ENCODE peak calls at places on chromosomes 3 and 15, in four cellular contexts. B is GM23248, V is fibroblast of lung, R is keratinocyte. S is an unnamed sample.

GRCh38 chr15:36585774-36586173 is 6.3 kb downstream of the CDIN1 start:
- DNase-seq in B (no peak), V (no peak), R (peak; percentile 49), S (no peak)

GRCh38 chr3:175057406-175057805 is 198.3 kb downstream of the NAALADL2 start:
- DNase-seq in B (no peak), V (no peak), R (no peak), S (peak; percentile 14)

GRCh38 chr3:150449169-150449721 is 41.1 kb downstream of the TSC22D2 start:
- DNase-seq in B (peak; percentile 79), V (peak; percentile 91), R (no peak), S (no peak)

GRCh38 chr3:184332370-184333090 is 4.9 kb upstream of the FAM131A start:
- DNase-seq in B (peak; percentile 95), V (peak; percentile 96), R (peak; percentile 70), S (no peak)

GRCh38 chr15:61444585-61444984 is 215.5 kb upstream of the RORA start:
- DNase-seq in B (no peak), V (no peak), R (no peak), S (no peak)

GRCh38 chr3:73622135-73622534 is 2.6 kb downstream of the PDZRN3 start:
- DNase-seq in B (peak; percentile 65), V (no peak), R (no peak), S (no peak)

GRCh38 chr3:36494461-36495109 is 114.3 kb downstream of the STAC start:
- DNase-seq in B (peak; percentile 91), V (peak; percentile 77), R (no peak), S (no peak)

GRCh38 chr15:41494190-41494921 is 682 bp downstream of the ITPKA start:
- DNase-seq in B (peak; percentile 38), V (no peak), R (no peak), S (no peak)

GRCh38 chr3:196141866-196142673 is 60.2 kb upstream of the TFRC start:
- DNase-seq in B (no peak), V (no peak), R (no peak), S (no peak)

GRCh38 chr3:193641376-193641775 is 48.4 kb downstream of the OPA1 start:
- DNase-seq in B (peak; percentile 49), V (no peak), R (no peak), S (no peak)

GRCh38 chr3:128076783-128077624 is 24.8 kb downstream of the SEC61A1 start:
- DNase-seq in B (peak; percentile 63), V (no peak), R (no peak), S (no peak)

GRCh38 chr15:90934949-90935751 is at the start of gene UNC45A:
- DNase-seq in B (peak; percentile 93), V (peak; percentile 81), R (peak; percentile 75), S (no peak)

GRCh38 chr15:46452297-46452820 is 817.5 kb downstream of the SQOR start:
- DNase-seq in B (no peak), V (no peak), R (no peak), S (no peak)

GRCh38 chr15:90686435-90687218 is 30.5 kb upstream of the BLM start:
- DNase-seq in B (no peak), V (no peak), R (no peak), S (no peak)

GRCh38 chr15:64938192-64938591 is 26.5 kb downstream of the ANKDD1A start:
- DNase-seq in B (no peak), V (peak; percentile 70), R (no peak), S (no peak)

GRCh38 chr15:88535100-88535499 is 11.4 kb downstream of the DET1 start:
- DNase-seq in B (peak; percentile 47), V (no peak), R (no peak), S (no peak)

GRCh38 chr15:84788500-84788899 is 28.7 kb upstream of the ALPK3 start:
- DNase-seq in B (no peak), V (no peak), R (no peak), S (no peak)

GRCh38 chr15:101128191-101128590 is 123.7 kb downstream of the CHSY1 start:
- DNase-seq in B (peak; percentile 91), V (peak; percentile 98), R (peak; percentile 32), S (peak; percentile 95)

GRCh38 chr3:102098130-102098885 is 249.0 kb downstream of the NFKBIZ start:
- DNase-seq in B (no peak), V (no peak), R (no peak), S (no peak)

GRCh38 chr15:60720493-60721231 is 241.7 kb upstream of the ICE2 start:
- DNase-seq in B (no peak), V (no peak), R (no peak), S (no peak)

GRCh38 chr3:56787784-56788256 is 13.9 kb downstream of the ARHGEF3 start:
- DNase-seq in B (no peak), V (no peak), R (no peak), S (no peak)

GRCh38 chr3:129620828-129621605 is 14.5 kb upstream of the PLXND1 start:
- DNase-seq in B (no peak), V (no peak), R (no peak), S (no peak)

GRCh38 chr15:20351448-20351961 is 190.1 kb downstream of the GOLGA6L6 start:
- DNase-seq in B (no peak), V (no peak), R (no peak), S (no peak)

GRCh38 chr15:79376383-79376782 is 55.8 kb upstream of the MINAR1 start:
- DNase-seq in B (no peak), V (no peak), R (no peak), S (no peak)

GRCh38 chr15:79373068-79373467 is 59.1 kb upstream of the MINAR1 start:
- DNase-seq in B (no peak), V (peak; percentile 93), R (no peak), S (no peak)

GRCh38 chr15:79371581-79371980 is 60.6 kb upstream of the MINAR1 start:
- DNase-seq in B (no peak), V (no peak), R (no peak), S (no peak)

GRCh38 chr15:79372428-79372827 is 59.7 kb upstream of the MINAR1 start:
- DNase-seq in B (no peak), V (peak; percentile 69), R (no peak), S (no peak)

DNA sequence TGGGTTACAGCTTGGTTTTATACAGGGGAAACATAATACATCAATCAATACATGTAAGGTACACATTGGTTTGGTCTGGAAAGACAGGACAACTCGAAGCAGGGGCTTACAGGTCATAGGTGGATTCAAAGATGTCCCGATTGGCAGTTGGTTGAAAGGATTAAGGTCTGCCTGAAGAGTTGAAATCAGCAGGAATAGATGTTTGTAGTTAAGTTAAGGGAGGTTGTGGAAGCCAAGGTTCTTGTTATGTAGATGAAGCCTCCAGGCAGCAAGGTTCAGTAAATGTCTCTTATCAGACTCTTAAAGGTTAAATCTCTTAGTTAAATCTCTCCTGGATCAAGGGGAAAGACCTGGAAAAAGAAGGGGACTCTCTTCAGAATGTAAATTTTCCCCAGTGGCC is 58.4 kb upstream of the MINAR1 start:
- DNase-seq in B (no peak), V (no peak), R (no peak), S (no peak)
- TF ChIP-seq EZH2 in B (no peak), V (no peak), R (no peak), S (no peak)

GRCh38 chr3:154170300-154170699 is 49.1 kb downstream of the ARHGEF26 start:
- DNase-seq in B (no peak), V (no peak), R (no peak), S (no peak)

GRCh38 chr3:154161806-154162205 is 40.6 kb downstream of the ARHGEF26 start:
- DNase-seq in B (peak; percentile 1), V (peak; percentile 66), R (no peak), S (no peak)

GRCh38 chr3:154168998-154169880 is 48.0 kb downstream of the ARHGEF26 start:
- DNase-seq in B (no peak), V (no peak), R (no peak), S (no peak)

DNA sequence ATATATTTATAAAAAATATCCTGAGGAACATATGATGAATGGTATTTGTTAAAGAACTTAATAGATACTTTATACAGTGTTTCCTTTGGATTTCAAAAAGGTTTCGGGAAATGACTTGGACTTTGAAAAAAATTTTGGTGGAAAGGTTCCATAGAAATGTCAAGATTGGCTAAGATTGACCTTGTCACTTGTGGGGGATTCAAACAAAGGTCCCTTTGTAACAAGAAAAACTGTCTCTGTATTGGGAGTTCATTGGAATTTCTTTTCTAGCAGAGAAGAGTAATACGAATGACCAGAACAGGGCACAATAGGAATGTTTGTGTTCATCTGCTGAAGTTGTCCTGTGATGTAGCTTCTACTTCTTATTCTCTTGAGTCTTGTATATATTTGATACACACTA is 43.2 kb downstream of the ARHGEF26 start:
- DNase-seq in B (no peak), V (no peak), R (no peak), S (no peak)
- TF ChIP-seq EZH2 in B (no peak), V (no peak), R (no peak), S (no peak)

GRCh38 chr15:48592221-48592731 is 53.2 kb downstream of the FBN1 start:
- DNase-seq in B (peak; percentile 96), V (peak; percentile 100), R (no peak), S (no peak)

GRCh38 chr15:48590704-48591103 is 54.8 kb downstream of the FBN1 start:
- DNase-seq in B (no peak), V (no peak), R (no peak), S (no peak)

GRCh38 chr15:48595988-48596387 is 49.5 kb downstream of the FBN1 start:
- DNase-seq in B (no peak), V (no peak), R (no peak), S (no peak)

GRCh38 chr15:48596415-48596814 is 49.1 kb downstream of the FBN1 start:
- DNase-seq in B (peak; percentile 37), V (no peak), R (no peak), S (no peak)

GRCh38 chr15:48592929-48593328 is 52.6 kb downstream of the FBN1 start:
- DNase-seq in B (peak; percentile 41), V (peak; percentile 65), R (no peak), S (no peak)
- TF ChIP-seq EZH2 in B (no peak), V (no peak), R (no peak), S (no peak)

GRCh38 chr3:32820971-32821685 is 3.3 kb downstream of the TRIM71 start:
- DNase-seq in B (no peak), V (no peak), R (no peak), S (no peak)
- TF ChIP-seq EZH2 in B (no peak), V (no peak), R (no peak), S (no peak)

DNA sequence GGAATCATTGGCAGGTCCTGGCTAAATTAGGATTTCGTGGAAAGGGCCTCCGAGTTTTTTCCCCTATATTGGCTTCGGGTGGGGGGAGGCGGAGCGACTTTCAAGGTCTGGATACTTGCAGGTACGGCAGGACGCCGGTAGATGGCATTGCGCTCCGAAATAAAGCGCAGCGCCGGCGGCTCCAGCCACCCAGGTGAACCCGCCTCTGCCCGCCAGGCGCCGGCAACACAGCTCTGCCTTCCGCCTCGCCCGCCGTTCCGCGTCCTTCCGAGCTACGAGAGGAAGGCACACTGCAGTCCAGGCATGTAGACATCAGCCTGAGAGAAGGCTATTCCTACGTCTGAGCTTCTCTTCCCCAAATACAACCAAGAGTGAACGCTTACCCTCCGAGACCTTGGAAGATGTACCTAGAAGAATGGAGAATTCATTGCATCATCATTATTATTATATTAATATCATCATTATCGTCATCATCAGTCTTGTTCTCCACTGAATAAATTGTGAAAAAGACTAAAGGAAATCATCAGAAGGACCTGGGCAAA is 514.1 kb downstream of the MECOM start:
- DNase-seq in B (peak; percentile 89), V (peak; percentile 80), R (no peak), S (no peak)
- TF ChIP-seq EZH2 in B (no peak), V (no peak), R (no peak), S (no peak)

DNA sequence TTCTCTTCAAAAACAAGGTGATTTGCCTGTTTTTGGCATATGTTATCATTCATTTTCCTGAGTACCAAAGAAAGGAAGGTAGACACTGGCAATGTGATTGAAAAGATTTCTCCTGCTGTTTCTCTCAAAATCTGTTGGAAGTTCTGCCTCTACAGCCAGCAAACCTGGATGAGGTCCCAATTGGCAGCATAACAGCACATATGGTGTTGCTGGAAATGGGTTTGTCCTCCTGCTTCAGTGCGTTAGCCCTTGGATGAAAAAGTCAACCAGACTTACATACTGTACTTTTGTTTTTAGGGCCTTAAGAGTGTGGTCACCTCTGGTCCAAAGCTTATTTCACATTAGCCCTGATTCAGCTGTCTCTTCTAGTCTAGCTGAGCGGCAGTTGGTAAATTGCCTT is 237.6 kb upstream of the MME start:
- DNase-seq in B (no peak), V (no peak), R (no peak), S (no peak)
- TF ChIP-seq EZH2 in B (no peak), V (no peak), R (no peak), S (no peak)

S was measured in SK-N-MC.